ENCODE peak calls at places on chromosome 2, in five cellular contexts. K is left ventricle myocardium inferior, H is HT1080, F is sigmoid colon, A is HEK293T. W is an unnamed sample.

GRCh38 chr2:164843346-164843841 is 1.8 kb upstream of the COBLL1 start:
- DNase-seq in H (no peak), F (no peak), A (no peak), K (no peak), W (peak)

GRCh38 chr2:20567159-20567925 is 83.6 kb downstream of the HS1BP3 start:
- DNase-seq in K (no peak), F (no peak), H (no peak), A (no peak), W (no peak)

GRCh38 chr2:38535745-38536506 is 66.8 kb downstream of the HNRNPLL start:
- DNase-seq in F (peak), K (peak), H (no peak), A (peak), W (peak)

GRCh38 chr2:234863043-234863934 is 88.5 kb upstream of the SH3BP4 start:
- DNase-seq in A (no peak), F (peak), K (peak), H (peak), W (peak)

GRCh38 chr2:28350791-28351285 is 41.8 kb upstream of the FOSL2 start:
- DNase-seq in F (peak), K (no peak), H (no peak), A (no peak), W (no peak)

GRCh38 chr2:127683766-127684165 is 8.4 kb upstream of the LIMS2 start:
- DNase-seq in A (no peak), K (no peak), F (peak), H (no peak), W (no peak)

GRCh38 chr2:229930656-229931055 is 8.4 kb downstream of the FBXO36 start:
- DNase-seq in F (no peak), H (no peak), A (no peak), K (no peak), W (no peak)

GRCh38 chr2:224892574-224893204 is 149.6 kb downstream of the DOCK10 start:
- DNase-seq in H (no peak), F (no peak), K (no peak), A (no peak), W (no peak)

GRCh38 chr2:148554459-148555247 is 89.9 kb upstream of the EPC2 start:
- DNase-seq in A (no peak), F (no peak), K (no peak), H (peak), W (peak)

GRCh38 chr2:16187517-16187887 is 247.2 kb downstream of the MYCN start:
- DNase-seq in A (no peak), F (no peak), K (no peak), H (no peak), W (no peak)

GRCh38 chr2:167550448-167550847 is 662.2 kb downstream of the XIRP2 start:
- DNase-seq in A (peak), F (no peak), K (no peak), H (peak), W (no peak)

GRCh38 chr2:75896779-75897366 is 186.2 kb upstream of the GCFC2 start:
- DNase-seq in F (no peak), K (no peak), A (peak), H (peak), W (no peak)

GRCh38 chr2:223815186-223815883 is 22.0 kb downstream of the AP1S3 start:
- DNase-seq in K (no peak), F (no peak), H (peak), A (peak), W (peak)

GRCh38 chr2:208358758-208359631 is 47.6 kb upstream of the PTH2R start:
- DNase-seq in F (no peak), A (no peak), H (no peak), K (no peak), W (no peak)

GRCh38 chr2:28952806-28953190 is 28.3 kb upstream of the TOGARAM2 start:
- DNase-seq in F (no peak), K (no peak), A (no peak), H (no peak), W (no peak)

GRCh38 chr2:233007739-233008138 is 5.3 kb downstream of the NGEF start:
- DNase-seq in K (no peak), H (no peak), A (no peak), F (no peak), W (no peak)

GRCh38 chr2:102033028-102033749 is 41.4 kb downstream of the IL1R2 start:
- DNase-seq in K (peak), H (peak), F (no peak), A (no peak), W (peak)

GRCh38 chr2:127231130-127231865 is 11.2 kb upstream of the CYP27C1 start:
- DNase-seq in A (no peak), K (no peak), F (no peak), H (no peak), W (no peak)

GRCh38 chr2:3807853-3808252 is 104.5 kb downstream of the DCDC2C start:
- DNase-seq in H (peak), K (no peak), A (no peak), F (no peak), W (no peak)

GRCh38 chr2:52810460-52810859 is 957.1 kb upstream of the CHAC2 start:
- DNase-seq in K (no peak), A (peak), H (peak), F (no peak), W (no peak)

GRCh38 chr2:31384351-31384750 is 30.2 kb downstream of the XDH start:
- DNase-seq in F (no peak), A (no peak), H (peak), K (no peak), W (peak)

GRCh38 chr2:96412307-96413066 is 76.9 kb downstream of the NCAPH start:
- DNase-seq in H (no peak), K (no peak), F (no peak), A (no peak), W (no peak)

GRCh38 chr2:37871453-37872191 is 53.5 kb upstream of the RMDN2 start:
- DNase-seq in F (no peak), H (peak), A (no peak), K (no peak), W (peak)

GRCh38 chr2:203605302-203605701 is 70.2 kb upstream of the RAPH1 start:
- DNase-seq in F (no peak), H (no peak), K (no peak), A (no peak), W (no peak)

GRCh38 chr2:162608901-162609300 is 229.7 kb downstream of the KCNH7 start:
- DNase-seq in F (no peak), A (no peak), K (no peak), H (no peak), W (no peak)

GRCh38 chr2:219684721-219685689 is 57.6 kb downstream of the SLC4A3 start:
- DNase-seq in K (peak), F (peak), A (no peak), H (peak), W (peak)

GRCh38 chr2:182642328-182642727 is 73.7 kb upstream of the DNAJC10 start:
- DNase-seq in F (peak), H (peak), K (peak), A (peak), W (peak)

GRCh38 chr2:161905389-161906046 is 168.5 kb downstream of the DPP4 start:
- DNase-seq in K (no peak), A (no peak), H (peak), F (no peak), W (no peak)

GRCh38 chr2:156883828-156884615 is 373.5 kb upstream of the GALNT5 start:
- DNase-seq in H (peak), K (no peak), A (no peak), F (no peak), W (no peak)

GRCh38 chr2:101790856-101791255 is 93.3 kb downstream of the MAP4K4 start:
- DNase-seq in A (no peak), F (no peak), H (no peak), K (no peak), W (peak)

GRCh38 chr2:112157472-112157871 is 19.3 kb downstream of the FBLN7 start:
- DNase-seq in K (no peak), F (peak), H (no peak), A (no peak), W (no peak)

GRCh38 chr2:96113951-96114350 is 2.4 kb downstream of the ADRA2B start:
- DNase-seq in F (no peak), A (no peak), H (no peak), K (peak), W (no peak)

GRCh38 chr2:237466266-237466665 is 20.8 kb upstream of the MLPH start:
- DNase-seq in K (no peak), H (no peak), A (no peak), F (no peak), W (no peak)

GRCh38 chr2:16154501-16155280 is 214.3 kb downstream of the MYCN start:
- DNase-seq in A (no peak), H (no peak), K (no peak), F (no peak), W (no peak)

GRCh38 chr2:240811346-240812300 is 8.4 kb downstream of the KIF1A start:
- DNase-seq in K (peak), A (no peak), H (no peak), F (peak), W (no peak)

GRCh38 chr2:230842473-230842872 is 22.3 kb upstream of the ITM2C start:
- DNase-seq in A (no peak), K (no peak), H (peak), F (no peak), W (no peak)

GRCh38 chr2:110770696-110771425 is 38.5 kb downstream of the ACOXL start:
- DNase-seq in F (no peak), A (no peak), K (peak), H (peak), W (peak)